ENCODE peak calls at places on chromosomes 4 and X, in ten cellular contexts. A is CD8-positive, alpha-beta memory T cell; X is CD8-positive, alpha-beta T cell; N is A673; G is cardiac muscle cell; J is aorta; F is HCT116; P is lung; S is mesendoderm; Y is lower lobe of right lung. I is an unnamed sample. For H3K4me1 and H3K36me3, the result is how much of the 10 kb centered on the place peaks cover.

GRCh38 chr4:8547108-8547911 is 32.9 kb upstream of the GPR78 start:
- DNase-seq in A (no peak), X (no peak), N (no peak), G (peak), J (no peak), F (peak), P (no peak), S (peak), Y (no peak), I (no peak)

GRCh38 chr4:173493041-173493440 is 37.0 kb downstream of the HAND2 start:
- DNase-seq in A (no peak), X (no peak), N (no peak), G (no peak), J (no peak), F (no peak), P (no peak), S (peak), Y (no peak), I (no peak)

GRCh38 chr4:121277194-121278105 is 103.4 kb downstream of the QRFPR start:
- DNase-seq in A (no peak), X (no peak), N (peak), G (no peak), J (no peak), F (peak), P (no peak), S (peak), Y (no peak), I (no peak)

GRCh38 chrX:39418936-39419659 is 617.8 kb downstream of the MID1IP1 start:
- DNase-seq in A (no peak), X (no peak), N (peak), G (peak), J (no peak), F (no peak), P (no peak), S (no peak), Y (no peak), I (peak)

GRCh38 chr4:128459547-128459946 is 171.9 kb upstream of the PGRMC2 start:
- DNase-seq in A (no peak), X (no peak), N (no peak), G (no peak), J (no peak), F (no peak), P (no peak), S (no peak), Y (no peak), I (no peak)

GRCh38 chr4:54657556-54658313 is at the start of gene KIT:
- DNase-seq in A (peak), X (no peak), N (peak), G (peak), J (peak), F (no peak), P (no peak), S (peak), Y (peak), I (peak)

GRCh38 chrX:1717326-1717725 is 102.5 kb downstream of the ASMT start:
- DNase-seq in A (no peak), X (no peak), N (peak), G (no peak), J (no peak), F (no peak), P (no peak), S (no peak), Y (no peak), I (no peak)

GRCh38 chr4:109022941-109023340 is 260.1 kb upstream of the ETNPPL start:
- DNase-seq in A (no peak), X (no peak), N (no peak), G (peak), J (no peak), F (no peak), P (no peak), S (no peak), Y (no peak), I (no peak)

GRCh38 chrX:6095469-6095868 is 133.2 kb downstream of the NLGN4X start:
- DNase-seq in A (no peak), X (no peak), N (peak), G (no peak), J (no peak), F (no peak), P (no peak), S (peak), Y (no peak), I (no peak)

GRCh38 chrX:146707781-146708180 is 101.8 kb upstream of the CXorf51B start:
- DNase-seq in A (no peak), X (no peak), N (no peak), G (no peak), J (no peak), F (no peak), P (no peak), S (peak), Y (no peak), I (no peak)

GRCh38 chrX:13248867-13249521 is 70.9 kb downstream of the ATXN3L start:
- DNase-seq in A (no peak), X (no peak), N (no peak), G (peak), J (no peak), F (no peak), P (no peak), S (no peak), Y (no peak), I (no peak)

GRCh38 chr4:18398661-18399060 is 377.1 kb upstream of the LCORL start:
- DNase-seq in A (no peak), X (no peak), N (peak), G (no peak), J (no peak), F (no peak), P (no peak), S (no peak), Y (no peak), I (no peak)

GRCh38 chrX:11215191-11215921 is 77.9 kb upstream of the AMELX start:
- DNase-seq in A (no peak), X (no peak), N (no peak), G (no peak), J (no peak), F (no peak), P (no peak), S (peak), Y (no peak), I (no peak)

GRCh38 chr4:3484057-3484973 is 21.2 kb downstream of the DOK7 start:
- DNase-seq in A (no peak), X (no peak), N (no peak), G (no peak), J (peak), F (peak), P (no peak), S (no peak), Y (no peak), I (peak)

GRCh38 chr4:52037730-52038108 is 380 bp downstream of the SGCB start:
- DNase-seq in A (peak), X (no peak), N (peak), G (peak), J (peak), F (no peak), P (peak), S (peak), Y (no peak), I (peak)

GRCh38 chr4:36255575-36255974 is 11.3 kb upstream of the ARAP2 start:
- DNase-seq in A (peak), X (peak), N (no peak), G (no peak), J (no peak), F (no peak), P (no peak), S (no peak), Y (no peak), I (no peak)

GRCh38 chrX:125826080-125826479 is 340.0 kb downstream of the DCAF12L2 start:
- DNase-seq in A (no peak), X (no peak), N (peak), G (no peak), J (no peak), F (no peak), P (no peak), S (peak), Y (no peak), I (no peak)

GRCh38 chrX:1870421-1870820 is 255.6 kb downstream of the ASMT start:
- DNase-seq in A (no peak), X (no peak), N (no peak), G (no peak), J (no peak), F (no peak), P (no peak), S (no peak), Y (no peak), I (no peak)

GRCh38 chr4:153731239-153731638 is 28.6 kb downstream of the RNF175 start:
- DNase-seq in A (no peak), X (no peak), N (peak), G (peak), J (no peak), F (no peak), P (no peak), S (no peak), Y (no peak), I (no peak)

GRCh38 chr4:42278709-42279324 is 118.5 kb upstream of the SHISA3 start:
- DNase-seq in A (no peak), X (no peak), N (no peak), G (no peak), J (no peak), F (no peak), P (no peak), S (no peak), Y (no peak), I (no peak)

GRCh38 chr4:112109455-112110425 is 35.5 kb upstream of the FAM241A start:
- DNase-seq in A (no peak), X (no peak), N (no peak), G (peak), J (no peak), F (no peak), P (no peak), S (no peak), Y (no peak), I (no peak)

GRCh38 chrX:13307041-13307440 is 12.8 kb downstream of the ATXN3L start:
- DNase-seq in A (no peak), X (no peak), N (no peak), G (no peak), J (no peak), F (no peak), P (no peak), S (no peak), Y (no peak), I (no peak)

GRCh38 chr4:10461850-10462400 is 4.7 kb upstream of the ZNF518B start:
- DNase-seq in A (no peak), X (no peak), N (no peak), G (no peak), J (no peak), F (no peak), P (no peak), S (peak), Y (no peak), I (no peak)
- H3K27ac ChIP-seq in A (no peak), X (no peak), N (no peak), G (no peak), J (no peak), F (no peak), P (no peak), S (no peak), Y (no peak), I (no peak)

GRCh38 chr4:38080061-38080531 is 119.9 kb downstream of the PTTG2 start:
- DNase-seq in A (no peak), X (no peak), N (no peak), G (no peak), J (no peak), F (no peak), P (no peak), S (no peak), Y (no peak), I (no peak)

GRCh38 chr4:38084984-38085383 is 124.8 kb downstream of the PTTG2 start:
- DNase-seq in A (no peak), X (no peak), N (no peak), G (no peak), J (no peak), F (no peak), P (no peak), S (no peak), Y (no peak), I (no peak)

GRCh38 chr4:38085394-38086150 is 125.4 kb downstream of the PTTG2 start:
- DNase-seq in A (no peak), X (no peak), N (no peak), G (no peak), J (no peak), F (no peak), P (no peak), S (no peak), Y (no peak), I (no peak)

GRCh38 chr4:38080575-38080974 is 120.4 kb downstream of the PTTG2 start:
- DNase-seq in A (no peak), X (no peak), N (no peak), G (no peak), J (no peak), F (no peak), P (no peak), S (no peak), Y (no peak), I (no peak)

GRCh38 chr4:38082424-38083374 is 122.5 kb downstream of the PTTG2 start:
- DNase-seq in A (no peak), X (no peak), N (no peak), G (peak), J (no peak), F (no peak), P (no peak), S (no peak), Y (no peak), I (no peak)
- H3K4me1 ChIP-seq in A (under half), X (under half), N (under half), G (under half), J (under half), F (under half), P (under half), S (under half), Y (under half), I (half or more)

GRCh38 chr4:25813705-25814104 is 49.1 kb downstream of the SEL1L3 start:
- DNase-seq in A (no peak), X (no peak), N (no peak), G (peak), J (no peak), F (no peak), P (peak), S (peak), Y (no peak), I (no peak)
- H3K36me3 ChIP-seq in A (under half), X (under half), N (under half), G (under half), J (under half), F (under half), P (under half), S (under half), Y (under half), I (under half)

DNA sequence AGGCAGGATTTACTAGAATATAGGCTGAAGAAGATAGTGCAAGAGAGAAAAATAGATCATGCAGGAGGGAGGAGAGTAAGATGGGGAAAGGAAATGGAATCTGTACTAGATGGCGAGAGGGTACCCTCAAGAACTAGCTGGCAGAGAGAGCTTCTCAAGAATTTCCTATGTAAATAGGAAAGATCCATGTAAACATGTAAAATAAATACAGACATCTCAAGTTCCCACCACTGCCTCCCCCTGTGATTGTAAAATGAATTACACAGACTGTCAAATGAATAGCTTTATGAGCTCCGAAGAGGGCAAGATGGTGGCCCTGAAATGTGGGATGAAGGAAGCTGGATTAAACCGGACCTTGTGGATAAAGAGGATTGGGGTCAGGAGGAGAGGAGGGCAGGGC is 178.0 kb downstream of the PALLD start:
- DNase-seq in A (no peak), X (no peak), N (no peak), G (no peak), J (no peak), F (no peak), P (no peak), S (no peak), Y (no peak), I (no peak)
- H3K27ac ChIP-seq in A (no peak), X (no peak), N (no peak), G (peak), J (no peak), F (no peak), P (no peak), S (no peak), Y (no peak), I (no peak)

DNA sequence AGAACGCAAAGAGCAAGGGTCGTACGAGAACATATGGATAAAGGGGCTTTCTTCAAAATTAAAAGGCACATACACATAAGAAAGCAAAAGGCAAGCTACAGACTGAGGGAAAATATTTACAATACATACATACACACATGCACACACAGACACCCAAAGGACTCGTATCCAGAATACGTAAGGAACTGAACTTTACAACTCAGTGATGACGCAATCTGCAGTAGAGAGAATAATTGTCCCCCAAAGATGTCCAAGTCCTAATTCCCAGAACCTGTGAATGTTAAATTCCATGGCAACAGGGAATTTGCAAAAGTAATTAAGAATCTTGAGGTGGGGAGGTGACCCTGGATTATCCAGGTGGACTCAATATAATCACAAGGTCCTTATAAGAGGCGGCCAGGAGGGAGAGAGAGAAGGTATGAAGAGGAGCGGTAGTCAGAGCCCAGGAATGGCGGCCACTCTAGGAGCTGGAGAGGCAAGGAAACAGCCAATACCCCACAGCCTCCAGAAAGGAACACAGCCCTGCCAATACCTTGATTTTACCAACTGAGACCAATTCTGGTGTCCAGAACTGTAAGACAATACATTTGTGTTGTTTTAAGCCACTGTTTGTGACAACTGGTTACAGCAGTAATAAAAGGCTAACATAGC is 27.5 kb upstream of the STS start:
- DNase-seq in A (no peak), X (no peak), N (no peak), G (no peak), J (no peak), F (no peak), P (no peak), S (no peak), Y (no peak), I (no peak)
- H3K4me1 ChIP-seq in A (under half), X (under half), N (under half), G (under half), J (under half), F (under half), P (under half), S (under half), Y (under half), I (under half)

DNA sequence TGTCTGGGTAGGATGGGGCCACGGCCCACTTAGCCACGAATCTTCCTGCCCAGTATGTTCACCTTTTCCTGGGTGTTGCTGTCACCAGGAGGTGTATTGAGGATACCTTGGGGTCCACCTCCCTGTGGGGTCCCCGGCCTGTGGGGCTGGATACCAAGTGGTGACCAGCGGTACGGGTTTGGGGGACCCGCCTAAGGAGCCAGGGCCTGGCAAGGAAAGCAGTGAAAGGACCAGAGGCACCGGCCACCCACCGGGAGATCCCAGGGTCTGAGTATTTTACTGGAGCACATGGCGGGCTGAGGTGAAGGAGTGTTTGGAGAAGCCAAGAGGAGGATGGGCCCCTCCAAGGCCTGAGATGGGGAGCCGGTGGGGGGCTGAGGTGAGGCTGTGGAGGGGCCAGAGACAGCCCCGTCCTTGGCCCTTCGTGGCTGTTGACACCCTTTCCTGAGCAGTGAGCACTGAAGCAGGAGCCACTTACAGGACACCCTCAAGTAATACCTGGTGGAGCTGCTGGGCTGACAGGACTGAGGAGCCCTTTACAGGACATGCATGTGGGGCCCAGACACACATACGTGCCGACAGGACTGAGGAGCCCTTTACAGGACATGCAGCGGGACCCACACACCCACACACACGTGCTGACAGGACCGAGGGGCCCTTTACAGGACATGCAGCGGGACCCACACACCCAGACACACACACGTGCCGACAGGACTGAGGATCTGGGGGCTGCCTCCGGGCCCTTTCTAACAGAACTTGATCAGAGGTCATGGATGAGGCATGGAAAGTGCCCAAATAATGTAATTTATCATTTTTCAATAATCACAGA is 38.4 kb downstream of the TMEM271 start:
- DNase-seq in A (no peak), X (no peak), N (no peak), G (no peak), J (no peak), F (no peak), P (no peak), S (no peak), Y (peak), I (peak)
- H3K36me3 ChIP-seq in A (under half), X (under half), N (under half), G (under half), J (under half), F (under half), P (under half), S (under half), Y (half or more), I (under half)

GRCh38 chr4:98512918-98513317 is 145.5 kb downstream of the TSPAN5 start:
- DNase-seq in A (no peak), X (no peak), N (no peak), G (no peak), J (no peak), F (no peak), P (no peak), S (no peak), Y (no peak), I (no peak)

GRCh38 chr4:98508825-98509539 is 149.4 kb downstream of the TSPAN5 start:
- DNase-seq in A (no peak), X (no peak), N (peak), G (no peak), J (no peak), F (peak), P (no peak), S (no peak), Y (no peak), I (no peak)

GRCh38 chr4:98510340-98510739 is 148.1 kb downstream of the TSPAN5 start:
- DNase-seq in A (no peak), X (no peak), N (no peak), G (peak), J (no peak), F (no peak), P (no peak), S (no peak), Y (no peak), I (no peak)

GRCh38 chr4:98509641-98510170 is 148.7 kb downstream of the TSPAN5 start:
- DNase-seq in A (no peak), X (no peak), N (no peak), G (no peak), J (no peak), F (no peak), P (no peak), S (no peak), Y (no peak), I (no peak)

DNA sequence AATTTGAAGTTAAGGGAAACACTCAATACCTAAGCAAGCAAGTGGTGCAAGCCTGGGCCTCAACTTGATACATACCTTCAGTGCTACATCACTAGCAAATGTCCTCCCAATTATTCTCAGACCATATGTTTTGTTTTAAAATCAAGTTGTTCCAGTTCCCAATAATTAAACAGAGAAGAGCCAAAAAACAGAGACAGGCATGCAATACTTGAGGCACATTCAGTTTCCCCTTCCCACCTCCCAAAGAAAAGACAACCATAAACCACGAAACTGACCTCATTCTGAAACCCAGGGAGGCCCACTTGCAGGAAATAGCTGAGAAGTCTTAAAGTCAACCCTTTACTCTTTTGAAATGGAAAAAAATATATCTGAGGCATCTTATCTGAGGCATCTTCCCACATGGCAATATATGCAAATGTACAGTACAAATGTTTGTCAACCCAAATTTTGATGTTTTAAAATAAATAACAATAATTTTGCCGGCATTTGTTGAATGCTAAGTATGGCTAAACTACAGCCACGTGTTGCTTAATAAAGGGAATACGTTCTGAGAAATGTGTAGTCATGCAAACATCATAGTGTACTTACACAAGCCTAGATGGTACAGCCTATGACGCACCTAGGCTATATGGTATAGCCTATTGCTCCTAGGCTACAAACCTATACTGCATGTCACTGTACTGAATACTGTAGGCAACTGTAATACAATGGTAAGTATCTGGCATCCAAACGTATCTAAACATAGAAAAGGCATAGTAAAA is 147.5 kb downstream of the TSPAN5 start:
- DNase-seq in A (no peak), X (no peak), N (peak), G (peak), J (no peak), F (no peak), P (no peak), S (no peak), Y (no peak), I (no peak)
- H3K27ac ChIP-seq in A (no peak), X (no peak), N (no peak), G (no peak), J (no peak), F (no peak), P (no peak), S (no peak), Y (no peak), I (no peak)

GRCh38 chrX:130995351-130995967 is 62.7 kb upstream of the ARHGAP36 start:
- DNase-seq in A (no peak), X (no peak), N (no peak), G (no peak), J (no peak), F (no peak), P (no peak), S (no peak), Y (no peak), I (no peak)
- H3K4me1 ChIP-seq in A (under half), X (under half), N (under half), G (under half), J (under half), F (under half), P (under half), S (under half), Y (under half), I (under half)

I was measured in heart left ventricle.